ENCODE peak calls at places on chromosome 2, in ten cellular contexts. One of them, this sample, is unnamed.

GRCh38 chr2:180190851-180191250 is 183.8 kb upstream of the CWC22 start:
- DNase-seq in K562: no peak
- DNase-seq in SJSA1: no peak
- DNase-seq in tibial artery: no peak
- DNase-seq in colonic mucosa: no peak
- DNase-seq in lower lobe of right lung: no peak
- DNase-seq in psoas muscle: no peak
- DNase-seq in OCI-LY7: no peak
- DNase-seq in tibial nerve: no peak
- DNase-seq in ovary: no peak
- DNase-seq in this sample: no peak

GRCh38 chr2:195505701-195506100 is 151.3 kb upstream of the SLC39A10 start:
- DNase-seq in psoas muscle: no peak
- DNase-seq in SJSA1: no peak
- DNase-seq in ovary: no peak
- DNase-seq in K562: no peak
- DNase-seq in tibial artery: no peak
- DNase-seq in lower lobe of right lung: no peak
- DNase-seq in colonic mucosa: no peak
- DNase-seq in tibial nerve: no peak
- DNase-seq in OCI-LY7: no peak
- DNase-seq in this sample: no peak

GRCh38 chr2:60745761-60746160 is 10.3 kb upstream of the PAPOLG start:
- DNase-seq in lower lobe of right lung: no peak
- DNase-seq in OCI-LY7: no peak
- DNase-seq in tibial nerve: no peak
- DNase-seq in psoas muscle: no peak
- DNase-seq in SJSA1: no peak
- DNase-seq in tibial artery: no peak
- DNase-seq in colonic mucosa: no peak
- DNase-seq in K562: no peak
- DNase-seq in ovary: no peak
- DNase-seq in this sample: no peak

GRCh38 chr2:149800624-149801220 is 213.1 kb upstream of the MMADHC start:
- DNase-seq in psoas muscle: no peak
- DNase-seq in K562: no peak
- DNase-seq in colonic mucosa: no peak
- DNase-seq in tibial nerve: no peak
- DNase-seq in SJSA1: no peak
- DNase-seq in tibial artery: no peak
- DNase-seq in lower lobe of right lung: no peak
- DNase-seq in OCI-LY7: no peak
- DNase-seq in ovary: no peak
- DNase-seq in this sample: no peak

GRCh38 chr2:98804736-98805135 is 73.8 kb upstream of the MGAT4A start:
- DNase-seq in K562: no peak
- DNase-seq in psoas muscle: no peak
- DNase-seq in SJSA1: no peak
- DNase-seq in OCI-LY7: no peak
- DNase-seq in ovary: no peak
- DNase-seq in lower lobe of right lung: no peak
- DNase-seq in tibial nerve: no peak
- DNase-seq in colonic mucosa: no peak
- DNase-seq in tibial artery: no peak
- DNase-seq in this sample: no peak

GRCh38 chr2:3265981-3266726 is 111.5 kb downstream of the EIPR1 start:
- DNase-seq in OCI-LY7: no peak
- DNase-seq in ovary: no peak
- DNase-seq in tibial artery: no peak
- DNase-seq in lower lobe of right lung: no peak
- DNase-seq in SJSA1: no peak
- DNase-seq in K562: no peak
- DNase-seq in tibial nerve: no peak
- DNase-seq in psoas muscle: no peak
- DNase-seq in colonic mucosa: no peak
- DNase-seq in this sample: peak

GRCh38 chr2:128644745-128645256 is 326.1 kb upstream of the HS6ST1 start:
- DNase-seq in K562: no peak
- DNase-seq in OCI-LY7: no peak
- DNase-seq in psoas muscle: no peak
- DNase-seq in tibial nerve: no peak
- DNase-seq in SJSA1: peak
- DNase-seq in ovary: no peak
- DNase-seq in lower lobe of right lung: no peak
- DNase-seq in colonic mucosa: no peak
- DNase-seq in tibial artery: no peak
- DNase-seq in this sample: peak

GRCh38 chr2:233036162-233036838 is 3.8 kb downstream of the NEU2 start:
- DNase-seq in lower lobe of right lung: no peak
- DNase-seq in K562: no peak
- DNase-seq in tibial nerve: no peak
- DNase-seq in OCI-LY7: no peak
- DNase-seq in SJSA1: no peak
- DNase-seq in colonic mucosa: no peak
- DNase-seq in psoas muscle: no peak
- DNase-seq in ovary: no peak
- DNase-seq in tibial artery: no peak
- DNase-seq in this sample: no peak

GRCh38 chr2:68995911-68996310 is 17.1 kb upstream of the ANTXR1 start:
- DNase-seq in OCI-LY7: no peak
- DNase-seq in K562: no peak
- DNase-seq in lower lobe of right lung: no peak
- DNase-seq in tibial nerve: no peak
- DNase-seq in psoas muscle: no peak
- DNase-seq in tibial artery: no peak
- DNase-seq in ovary: no peak
- DNase-seq in colonic mucosa: no peak
- DNase-seq in SJSA1: no peak
- DNase-seq in this sample: no peak

GRCh38 chr2:31558401-31559295 is 22.1 kb downstream of the SRD5A2 start:
- DNase-seq in psoas muscle: no peak
- DNase-seq in K562: no peak
- DNase-seq in tibial artery: no peak
- DNase-seq in lower lobe of right lung: no peak
- DNase-seq in SJSA1: no peak
- DNase-seq in colonic mucosa: no peak
- DNase-seq in tibial nerve: no peak
- DNase-seq in OCI-LY7: no peak
- DNase-seq in ovary: no peak
- DNase-seq in this sample: no peak

GRCh38 chr2:128446049-128446811 is 127.6 kb upstream of the HS6ST1 start:
- DNase-seq in SJSA1: peak
- DNase-seq in tibial nerve: no peak
- DNase-seq in colonic mucosa: peak
- DNase-seq in OCI-LY7: no peak
- DNase-seq in psoas muscle: no peak
- DNase-seq in tibial artery: peak
- DNase-seq in lower lobe of right lung: no peak
- DNase-seq in K562: peak
- DNase-seq in ovary: no peak
- DNase-seq in this sample: peak

GRCh38 chr2:98869272-98869641 is 66.8 kb downstream of the CRACDL start:
- DNase-seq in SJSA1: no peak
- DNase-seq in K562: no peak
- DNase-seq in tibial artery: no peak
- DNase-seq in OCI-LY7: no peak
- DNase-seq in ovary: no peak
- DNase-seq in lower lobe of right lung: peak
- DNase-seq in colonic mucosa: peak
- DNase-seq in tibial nerve: no peak
- DNase-seq in psoas muscle: no peak
- DNase-seq in this sample: no peak

GRCh38 chr2:239802101-239802649 is 223.0 kb downstream of the NDUFA10 start:
- DNase-seq in SJSA1: peak
- DNase-seq in OCI-LY7: no peak
- DNase-seq in psoas muscle: no peak
- DNase-seq in tibial artery: peak
- DNase-seq in ovary: no peak
- DNase-seq in lower lobe of right lung: no peak
- DNase-seq in tibial nerve: no peak
- DNase-seq in K562: no peak
- DNase-seq in colonic mucosa: no peak
- DNase-seq in this sample: peak

GRCh38 chr2:5690231-5690630 is 2.0 kb upstream of the SOX11 start:
- DNase-seq in lower lobe of right lung: no peak
- DNase-seq in OCI-LY7: no peak
- DNase-seq in psoas muscle: no peak
- DNase-seq in K562: no peak
- DNase-seq in colonic mucosa: no peak
- DNase-seq in tibial nerve: no peak
- DNase-seq in tibial artery: no peak
- DNase-seq in SJSA1: no peak
- DNase-seq in ovary: no peak
- DNase-seq in this sample: no peak

DNA sequence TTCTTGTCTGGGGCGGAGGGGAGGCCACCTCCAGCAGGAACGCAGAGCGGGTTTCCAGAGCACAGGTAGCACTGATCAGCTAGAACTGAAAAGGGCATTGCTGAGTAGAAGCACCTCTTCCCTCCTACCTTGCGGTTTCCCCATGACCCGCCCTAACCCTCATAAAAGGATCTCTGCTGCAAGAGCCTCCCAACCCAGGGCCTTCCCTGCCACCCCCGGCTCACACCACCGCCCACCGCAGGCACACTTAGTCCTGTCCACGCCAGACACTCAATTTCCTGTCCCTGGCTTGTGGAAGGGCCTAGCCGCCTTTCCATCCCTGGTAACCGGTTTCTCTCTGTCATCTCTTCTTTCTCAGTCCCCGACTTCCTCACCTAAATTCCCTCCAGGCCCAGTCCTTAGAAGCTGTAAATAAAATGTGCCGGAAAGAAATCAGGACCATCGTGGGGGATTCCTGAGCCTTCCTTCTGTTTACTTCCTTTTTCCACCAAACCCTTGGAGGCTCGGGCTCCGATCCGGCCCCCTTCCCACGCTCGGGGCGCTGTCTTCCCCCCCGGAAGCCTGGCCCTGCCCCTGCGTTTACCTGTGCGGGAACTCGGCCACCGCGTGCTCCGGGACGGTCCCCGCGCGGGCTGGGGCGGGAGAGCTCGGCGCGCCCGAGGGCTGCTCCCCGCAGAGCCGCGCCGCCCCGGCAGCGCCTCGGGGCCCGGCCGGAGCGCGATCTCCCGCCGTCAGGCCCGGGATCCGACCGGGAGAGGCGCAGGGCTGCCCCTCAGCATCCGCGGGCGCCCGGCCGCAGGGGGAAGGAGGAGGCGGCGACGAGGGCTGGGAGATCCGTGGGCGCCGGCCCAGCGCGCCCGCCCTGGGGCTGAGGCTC is 699 bp downstream of the ADCY3 start:
- DNase-seq in tibial nerve: no peak
- DNase-seq in psoas muscle: peak
- DNase-seq in lower lobe of right lung: no peak
- DNase-seq in tibial artery: no peak
- DNase-seq in ovary: peak
- DNase-seq in K562: peak
- DNase-seq in OCI-LY7: peak
- DNase-seq in colonic mucosa: peak
- DNase-seq in SJSA1: no peak
- DNase-seq in this sample: no peak
- H3K27ac ChIP-seq in tibial nerve: peak
- H3K27ac ChIP-seq in psoas muscle: no peak
- H3K27ac ChIP-seq in lower lobe of right lung: peak
- H3K27ac ChIP-seq in tibial artery: peak
- H3K27ac ChIP-seq in ovary: peak
- H3K27ac ChIP-seq in K562: peak
- H3K27ac ChIP-seq in OCI-LY7: peak
- H3K27ac ChIP-seq in colonic mucosa: peak
- H3K27ac ChIP-seq in SJSA1: no peak
- H3K27ac ChIP-seq in this sample: peak

GRCh38 chr2:215684448-215685217 is 248.8 kb upstream of the FN1 start:
- DNase-seq in OCI-LY7: no peak
- DNase-seq in K562: peak
- DNase-seq in ovary: no peak
- DNase-seq in tibial nerve: no peak
- DNase-seq in lower lobe of right lung: no peak
- DNase-seq in SJSA1: no peak
- DNase-seq in psoas muscle: no peak
- DNase-seq in tibial artery: no peak
- DNase-seq in colonic mucosa: no peak
- DNase-seq in this sample: no peak
- H3K27ac ChIP-seq in OCI-LY7: no peak
- H3K27ac ChIP-seq in K562: no peak
- H3K27ac ChIP-seq in ovary: peak
- H3K27ac ChIP-seq in tibial nerve: no peak
- H3K27ac ChIP-seq in lower lobe of right lung: no peak
- H3K27ac ChIP-seq in SJSA1: no peak
- H3K27ac ChIP-seq in psoas muscle: no peak
- H3K27ac ChIP-seq in tibial artery: peak
- H3K27ac ChIP-seq in colonic mucosa: no peak
- H3K27ac ChIP-seq in this sample: no peak

DNA sequence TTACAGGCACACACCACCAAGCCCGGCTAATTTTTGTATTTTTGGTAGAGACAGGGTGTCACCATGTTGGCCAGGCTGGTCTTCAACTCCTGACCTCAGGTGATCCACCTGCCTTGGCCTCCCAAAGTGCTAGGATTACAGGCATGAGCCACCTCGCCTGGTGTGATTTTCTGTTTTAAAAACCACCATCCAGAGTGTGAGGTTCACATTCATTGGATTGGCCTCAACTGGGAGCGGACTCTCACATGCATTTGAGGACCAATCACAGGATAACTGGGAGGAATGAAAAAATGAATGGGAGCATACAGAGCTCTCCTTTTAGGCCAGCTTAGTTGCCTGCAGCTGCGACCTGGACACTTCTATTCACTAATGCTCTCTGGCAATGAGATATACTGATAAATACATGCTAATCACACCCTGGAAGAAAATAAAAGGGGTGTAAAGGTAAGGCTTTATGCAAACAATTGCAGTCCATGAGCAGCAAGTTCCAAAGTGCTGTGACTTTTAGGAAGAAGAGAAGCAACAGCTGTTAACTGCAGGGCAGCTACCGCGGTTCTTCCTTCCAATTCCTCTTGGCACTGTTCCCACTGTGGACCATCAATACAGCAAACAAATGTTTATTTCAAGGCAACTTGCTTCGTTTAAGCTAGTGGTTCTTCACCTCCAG is 49.4 kb upstream of the FZD5 start:
- DNase-seq in OCI-LY7: no peak
- DNase-seq in SJSA1: no peak
- DNase-seq in K562: no peak
- DNase-seq in psoas muscle: no peak
- DNase-seq in colonic mucosa: no peak
- DNase-seq in tibial artery: no peak
- DNase-seq in lower lobe of right lung: no peak
- DNase-seq in ovary: no peak
- DNase-seq in tibial nerve: no peak
- DNase-seq in this sample: no peak
- H3K27ac ChIP-seq in OCI-LY7: no peak
- H3K27ac ChIP-seq in SJSA1: no peak
- H3K27ac ChIP-seq in K562: no peak
- H3K27ac ChIP-seq in psoas muscle: no peak
- H3K27ac ChIP-seq in colonic mucosa: peak
- H3K27ac ChIP-seq in tibial artery: no peak
- H3K27ac ChIP-seq in lower lobe of right lung: no peak
- H3K27ac ChIP-seq in ovary: no peak
- H3K27ac ChIP-seq in tibial nerve: no peak
- H3K27ac ChIP-seq in this sample: no peak

DNA sequence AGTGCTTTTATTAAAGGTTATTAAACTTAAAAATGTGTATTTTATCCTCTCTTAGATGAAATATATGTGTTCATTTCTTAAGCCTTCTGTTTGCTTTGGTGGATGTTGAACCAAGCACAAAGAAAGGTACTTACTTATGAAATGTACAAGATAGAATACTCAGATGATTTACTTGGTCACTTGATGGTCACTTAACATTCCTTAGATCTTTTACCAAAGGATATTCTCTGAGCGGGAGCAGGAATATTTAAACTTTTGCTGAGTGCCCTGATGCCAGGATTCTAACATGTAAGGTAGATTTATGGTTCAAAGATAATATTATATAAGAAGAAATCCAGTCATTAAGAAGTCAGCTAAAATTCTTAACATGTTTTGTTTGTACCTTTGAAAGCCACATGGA is 193.5 kb upstream of the ZEB2 start:
- DNase-seq in colonic mucosa: no peak
- DNase-seq in psoas muscle: no peak
- DNase-seq in SJSA1: no peak
- DNase-seq in tibial nerve: no peak
- DNase-seq in OCI-LY7: no peak
- DNase-seq in tibial artery: no peak
- DNase-seq in K562: no peak
- DNase-seq in lower lobe of right lung: no peak
- DNase-seq in ovary: no peak
- DNase-seq in this sample: no peak
- H3K27ac ChIP-seq in colonic mucosa: no peak
- H3K27ac ChIP-seq in psoas muscle: no peak
- H3K27ac ChIP-seq in SJSA1: no peak
- H3K27ac ChIP-seq in tibial nerve: peak
- H3K27ac ChIP-seq in OCI-LY7: no peak
- H3K27ac ChIP-seq in tibial artery: peak
- H3K27ac ChIP-seq in K562: no peak
- H3K27ac ChIP-seq in lower lobe of right lung: no peak
- H3K27ac ChIP-seq in ovary: no peak
- H3K27ac ChIP-seq in this sample: no peak